ENCODE peak calls at places on chromosomes 3 and 15, in ten cellular contexts. Q is Right ventricle myocardium superior; C is activated CD8-positive, alpha-beta memory T cell treated with anti-CD3 and anti-CD28 coated beads for 24 hours; B is HS-5; L is NCI-H774; R is colonic mucosa; E is iPS DF 6.9; Y is skeletal muscle cell; I is SK-N-SH; K is T-cell. T is an unnamed sample.

GRCh38 chr3:186452517-186452916 is 90.5 kb upstream of the DGKG start:
- DNase-seq in Q (no peak), C (no peak), B (peak), L (no peak), R (no peak), E (no peak), Y (peak), I (no peak), K (no peak), T (no peak)

GRCh38 chr3:157239082-157239704 is 79.2 kb upstream of the CCNL1 start:
- DNase-seq in Q (peak), C (peak), B (no peak), L (peak), R (peak), E (peak), Y (no peak), I (peak), K (peak), T (peak)

GRCh38 chr3:179768080-179768479 is 115.2 kb downstream of the USP13 start:
- DNase-seq in Q (no peak), C (no peak), B (peak), L (no peak), R (peak), E (peak), Y (peak), I (peak), K (no peak), T (no peak)

GRCh38 chr3:127677541-127678314 is 5.0 kb downstream of the ABTB1 start:
- DNase-seq in Q (peak), C (peak), B (no peak), L (no peak), R (no peak), E (no peak), Y (no peak), I (no peak), K (peak), T (peak)

GRCh38 chr3:177932750-177933660 is 603.2 kb upstream of the KCNMB2 start:
- DNase-seq in Q (no peak), C (no peak), B (no peak), L (no peak), R (no peak), E (no peak), Y (no peak), I (no peak), K (no peak), T (no peak)

GRCh38 chr3:37863949-37864822 is 2.5 kb downstream of the CTDSPL start:
- DNase-seq in Q (no peak), C (no peak), B (no peak), L (no peak), R (peak), E (no peak), Y (no peak), I (no peak), K (no peak), T (no peak)

GRCh38 chr3:141414141-141414689 is 45.9 kb downstream of the ZBTB38 start:
- DNase-seq in Q (no peak), C (peak), B (no peak), L (no peak), R (no peak), E (no peak), Y (no peak), I (no peak), K (no peak), T (no peak)

GRCh38 chr3:164040991-164041390 is 1037.3 kb downstream of the SI start:
- DNase-seq in Q (no peak), C (no peak), B (no peak), L (no peak), R (no peak), E (no peak), Y (no peak), I (no peak), K (no peak), T (no peak)

GRCh38 chr3:71797455-71797854 is 12.5 kb upstream of the PROK2 start:
- DNase-seq in Q (no peak), C (no peak), B (no peak), L (no peak), R (no peak), E (no peak), Y (no peak), I (no peak), K (no peak), T (no peak)

GRCh38 chr15:62119224-62119925 is 45.7 kb downstream of the C2CD4B start:
- DNase-seq in Q (no peak), C (no peak), B (peak), L (peak), R (no peak), E (no peak), Y (peak), I (no peak), K (no peak), T (no peak)

GRCh38 chr3:176190755-176191154 is 1006.5 kb downstream of the TBL1XR1 start:
- DNase-seq in Q (no peak), C (no peak), B (no peak), L (no peak), R (no peak), E (no peak), Y (no peak), I (peak), K (no peak), T (no peak)

GRCh38 chr3:46245155-46245554 is 2.9 kb downstream of the CCR3 start:
- DNase-seq in Q (no peak), C (no peak), B (no peak), L (no peak), R (no peak), E (no peak), Y (no peak), I (no peak), K (no peak), T (no peak)

GRCh38 chr3:114899186-114899931 is 247.7 kb downstream of the ZBTB20 start:
- DNase-seq in Q (no peak), C (no peak), B (no peak), L (peak), R (peak), E (no peak), Y (peak), I (no peak), K (no peak), T (peak)

GRCh38 chr3:30273304-30274072 is 332.9 kb upstream of the TGFBR2 start:
- DNase-seq in Q (no peak), C (no peak), B (no peak), L (no peak), R (no peak), E (no peak), Y (no peak), I (peak), K (no peak), T (no peak)

GRCh38 chr3:112627419-112627818 is 13.5 kb downstream of the CCDC80 start:
- DNase-seq in Q (peak), C (no peak), B (no peak), L (no peak), R (no peak), E (no peak), Y (no peak), I (no peak), K (no peak), T (no peak)

GRCh38 chr3:187709155-187709554 is 6.8 kb upstream of the RTP2 start:
- DNase-seq in Q (no peak), C (no peak), B (no peak), L (no peak), R (no peak), E (no peak), Y (no peak), I (no peak), K (no peak), T (no peak)

GRCh38 chr15:73876779-73877178 is 3.4 kb downstream of the TBC1D21 start:
- DNase-seq in Q (no peak), C (no peak), B (no peak), L (no peak), R (no peak), E (no peak), Y (no peak), I (no peak), K (no peak), T (no peak)

GRCh38 chr15:57743424-57743823 is 36.9 kb downstream of the POLR2M start:
- DNase-seq in Q (no peak), C (no peak), B (no peak), L (no peak), R (no peak), E (no peak), Y (no peak), I (no peak), K (no peak), T (no peak)

GRCh38 chr3:24060055-24060454 is 115.0 kb downstream of the NR1D2 start:
- DNase-seq in Q (no peak), C (no peak), B (no peak), L (no peak), R (no peak), E (peak), Y (no peak), I (no peak), K (no peak), T (no peak)

GRCh38 chr3:45896956-45897355 is 10.6 kb downstream of the CCR9 start:
- DNase-seq in Q (no peak), C (no peak), B (no peak), L (no peak), R (no peak), E (no peak), Y (peak), I (peak), K (no peak), T (no peak)

GRCh38 chr3:37228734-37229133 is 54.4 kb upstream of the LRRFIP2 start:
- DNase-seq in Q (no peak), C (no peak), B (no peak), L (no peak), R (peak), E (no peak), Y (no peak), I (no peak), K (no peak), T (no peak)

GRCh38 chr3:61601831-61602230 is 40.5 kb downstream of the PTPRG start:
- DNase-seq in Q (no peak), C (no peak), B (no peak), L (no peak), R (no peak), E (no peak), Y (no peak), I (no peak), K (no peak), T (no peak)

GRCh38 chr3:161132391-161132790 is 27.2 kb upstream of the B3GALNT1 start:
- DNase-seq in Q (no peak), C (no peak), B (no peak), L (no peak), R (no peak), E (no peak), Y (no peak), I (no peak), K (no peak), T (no peak)

GRCh38 chr15:72306211-72306785 is 13.7 kb downstream of the CELF6 start:
- DNase-seq in Q (no peak), C (no peak), B (no peak), L (no peak), R (no peak), E (peak), Y (no peak), I (peak), K (no peak), T (no peak)

GRCh38 chr15:43329222-43329959 is 982 bp downstream of the LCMT2 start:
- DNase-seq in Q (no peak), C (no peak), B (no peak), L (no peak), R (peak), E (no peak), Y (no peak), I (no peak), K (no peak), T (no peak)

GRCh38 chr3:178778579-178778978 is 242.3 kb downstream of the KCNMB2 start:
- DNase-seq in Q (no peak), C (no peak), B (no peak), L (peak), R (no peak), E (no peak), Y (no peak), I (no peak), K (no peak), T (no peak)

GRCh38 chr3:14497321-14497720 is 42.8 kb downstream of the GRIP2 start:
- DNase-seq in Q (no peak), C (no peak), B (no peak), L (no peak), R (no peak), E (no peak), Y (no peak), I (no peak), K (no peak), T (no peak)

GRCh38 chr3:136545664-136546266 is 206.4 kb downstream of the STAG1 start:
- DNase-seq in Q (no peak), C (no peak), B (no peak), L (no peak), R (no peak), E (no peak), Y (no peak), I (no peak), K (no peak), T (no peak)

GRCh38 chr3:11037241-11037873 is 44.8 kb downstream of the SLC6A1 start:
- DNase-seq in Q (no peak), C (no peak), B (no peak), L (no peak), R (no peak), E (no peak), Y (no peak), I (no peak), K (no peak), T (no peak)

GRCh38 chr15:35784745-35785144 is 238.8 kb upstream of the DPH6 start:
- DNase-seq in Q (no peak), C (no peak), B (no peak), L (peak), R (no peak), E (no peak), Y (no peak), I (no peak), K (no peak), T (no peak)

GRCh38 chr3:72178463-72179106 is 393.6 kb upstream of the PROK2 start:
- DNase-seq in Q (no peak), C (no peak), B (no peak), L (no peak), R (no peak), E (no peak), Y (no peak), I (no peak), K (no peak), T (no peak)

GRCh38 chr3:145972851-145973250 is 188.1 kb downstream of the PLOD2 start:
- DNase-seq in Q (no peak), C (no peak), B (no peak), L (no peak), R (no peak), E (no peak), Y (no peak), I (no peak), K (no peak), T (no peak)

T was measured in left lobe of liver.